ENCODE peak calls at places on chromosomes 2 and 18, in seven cellular contexts. W, D, Q, B, C, U and P are unnamed samples.

GRCh38 chr2:188852752-188853151 is 121.4 kb upstream of the COL3A1 start:
- DNase-seq in W (no peak), D (no peak), Q (no peak), B (no peak), C (no peak), U (no peak), P (no peak)

GRCh38 chr18:44723973-44724778 is 43.5 kb downstream of the SETBP1 start:
- DNase-seq in W (peak), D (no peak), Q (no peak), B (no peak), C (no peak), U (no peak), P (no peak)

GRCh38 chr18:45993441-45993840 is 26.3 kb upstream of the EPG5 start:
- DNase-seq in W (no peak), D (no peak), Q (no peak), B (peak), C (no peak), U (no peak), P (no peak)

GRCh38 chr2:229931241-229931640 is 8.9 kb downstream of the FBXO36 start:
- DNase-seq in W (no peak), D (no peak), Q (no peak), B (peak), C (no peak), U (no peak), P (no peak)

GRCh38 chr18:34848695-34849094 is 138.6 kb downstream of the DTNA start:
- DNase-seq in W (no peak), D (no peak), Q (no peak), B (no peak), C (no peak), U (no peak), P (no peak)

GRCh38 chr2:6008186-6008585 is 316.0 kb downstream of the SOX11 start:
- DNase-seq in W (no peak), D (no peak), Q (no peak), B (no peak), C (no peak), U (no peak), P (no peak)

GRCh38 chr18:31015715-31016459 is 26.7 kb downstream of the DSC3 start:
- DNase-seq in W (no peak), D (no peak), Q (no peak), B (no peak), C (no peak), U (no peak), P (no peak)

GRCh38 chr2:176907341-176907740 is 305.3 kb upstream of the HNRNPA3 start:
- DNase-seq in W (no peak), D (no peak), Q (no peak), B (no peak), C (no peak), U (no peak), P (no peak)

GRCh38 chr2:33372940-33373553 is 103.4 kb upstream of the RASGRP3 start:
- DNase-seq in W (peak), D (no peak), Q (no peak), B (no peak), C (no peak), U (no peak), P (no peak)

GRCh38 chr2:129847043-129847442 is 132.4 kb upstream of the RAB6C start:
- DNase-seq in W (no peak), D (no peak), Q (no peak), B (no peak), C (no peak), U (no peak), P (no peak)

GRCh38 chr2:4528773-4529172 is 825.4 kb downstream of the DCDC2C start:
- DNase-seq in W (no peak), D (no peak), Q (no peak), B (peak), C (no peak), U (no peak), P (no peak)

GRCh38 chr2:8906208-8906607 is 68.8 kb upstream of the KIDINS220 start:
- DNase-seq in W (no peak), D (no peak), Q (peak), B (no peak), C (no peak), U (no peak), P (peak)

GRCh38 chr2:181977661-181978350 is 7.8 kb upstream of the PPP1R1C start:
- DNase-seq in W (no peak), D (no peak), Q (no peak), B (no peak), C (no peak), U (no peak), P (no peak)
- TF ChIP-seq EP300 in W (no peak), D (no peak), Q (no peak), B (no peak), C (no peak), U (no peak), P (no peak)

GRCh38 chr2:145548479-145548878 is 1028.6 kb upstream of the ZEB2 start:
- DNase-seq in W (no peak), D (no peak), Q (no peak), B (no peak), C (no peak), U (no peak), P (no peak)

GRCh38 chr2:145543155-145543554 is 1023.2 kb upstream of the ZEB2 start:
- DNase-seq in W (no peak), D (no peak), Q (no peak), B (no peak), C (no peak), U (no peak), P (no peak)

GRCh38 chr2:145547620-145548019 is 1027.7 kb upstream of the ZEB2 start:
- DNase-seq in W (no peak), D (no peak), Q (no peak), B (no peak), C (no peak), U (no peak), P (no peak)

GRCh38 chr2:145543856-145544255 is 1023.9 kb upstream of the ZEB2 start:
- DNase-seq in W (no peak), D (no peak), Q (no peak), B (no peak), C (no peak), U (no peak), P (no peak)

GRCh38 chr2:145546091-145546490 is 1026.2 kb upstream of the ZEB2 start:
- DNase-seq in W (no peak), D (no peak), Q (no peak), B (no peak), C (no peak), U (no peak), P (no peak)
- TF ChIP-seq CTCF in W (no peak), D (no peak), Q (no peak), B (no peak), C (no peak), U (no peak), P (no peak)

DNA sequence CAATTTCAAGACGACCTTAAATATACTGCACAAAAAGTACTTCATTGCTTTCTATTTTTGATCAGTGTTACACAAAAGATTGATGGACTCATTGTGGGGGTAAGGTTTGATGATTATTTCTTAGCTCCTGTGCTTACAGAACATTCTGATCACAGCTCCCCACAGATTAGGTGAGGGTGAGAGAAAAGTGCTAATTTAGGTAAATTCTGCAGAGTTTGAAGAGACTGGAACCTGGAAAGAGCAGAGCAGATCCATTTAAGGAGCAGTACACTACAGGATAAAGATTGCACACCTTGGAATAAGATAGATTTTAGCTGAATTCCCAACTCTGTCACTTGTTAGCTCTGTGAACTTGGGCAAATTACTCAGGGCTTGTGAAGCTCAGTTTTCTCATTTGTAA is 291.9 kb upstream of the CDH7 start:
- DNase-seq in W (no peak), D (no peak), Q (no peak), B (no peak), C (no peak), U (no peak), P (no peak)
- TF ChIP-seq POLR2AphosphoS5 in W (no peak), D (no peak), Q (no peak), B (no peak), C (no peak), U (no peak), P (no peak)

DNA sequence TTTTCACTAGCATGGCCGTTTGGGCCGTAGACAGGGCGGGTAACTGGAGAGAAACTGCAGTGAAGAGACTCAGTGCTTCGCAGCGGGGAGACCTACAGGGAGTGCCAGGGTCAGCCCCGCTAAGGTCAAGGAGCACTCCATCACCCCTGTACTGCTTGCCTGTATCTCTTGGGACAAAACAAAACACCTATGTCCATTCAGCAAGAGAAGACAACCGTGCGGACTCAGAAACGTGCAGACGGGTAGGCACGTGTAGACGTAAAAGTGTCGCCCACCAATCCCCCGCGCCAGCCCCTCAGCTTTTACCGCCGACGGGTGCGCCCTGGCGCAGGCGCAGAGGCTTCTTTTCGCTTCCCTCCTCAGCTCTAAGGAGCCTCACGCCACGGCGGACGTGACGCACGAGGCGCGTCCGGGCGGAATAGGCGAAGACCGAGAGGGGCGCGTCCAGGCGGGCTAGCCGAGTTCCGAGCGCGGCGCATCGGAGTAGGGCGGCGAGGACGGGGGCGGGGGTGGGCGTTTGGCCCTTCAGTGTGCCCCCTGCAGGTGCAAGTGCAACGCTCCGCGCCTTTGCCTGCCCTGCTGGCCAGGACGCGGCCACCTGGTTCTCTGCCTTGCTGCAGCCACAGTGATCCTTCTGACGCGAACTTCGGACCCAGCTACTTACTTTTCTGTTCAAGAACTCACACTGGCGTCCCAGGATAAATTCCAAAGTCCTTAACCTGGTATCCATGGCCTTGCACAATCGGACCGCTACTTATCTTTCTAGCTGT is 3.3 kb upstream of the SOS1 start:
- DNase-seq in W (peak), D (peak), Q (peak), B (peak), C (peak), U (peak), P (peak)
- TF ChIP-seq EP300 in W (peak), D (peak), Q (no peak), B (no peak), C (no peak), U (no peak), P (no peak)